ENCODE peak calls at places on chromosomes 3 and 15, in six cellular contexts. D, X, G, E, T and P are unnamed samples. For H3K27me3, the result is how much of the 10 kb centered on the place peaks cover.

GRCh38 chr3:53155763-53156162 is 5.2 kb upstream of the PRKCD start:
- DNase-seq in T (no peak), E (no peak), X (peak), G (no peak), D (peak), P (no peak)

GRCh38 chr15:73873889-73874511 is 636 bp downstream of the TBC1D21 start:
- DNase-seq in G (peak), D (peak), E (no peak), T (no peak), X (no peak), P (no peak)

GRCh38 chr3:135412475-135412874 is 553.1 kb upstream of the PPP2R3A start:
- DNase-seq in E (no peak), D (no peak), T (no peak), X (no peak), G (no peak), P (no peak)

GRCh38 chr3:188262913-188263683 is 109.1 kb downstream of the LPP start:
- DNase-seq in X (no peak), D (peak), G (no peak), E (no peak), T (no peak), P (no peak)

GRCh38 chr3:152405915-152406802 is 137.4 kb downstream of the MBNL1 start:
- DNase-seq in E (no peak), T (no peak), X (no peak), G (peak), D (no peak), P (no peak)

GRCh38 chr15:81449836-81450474 is 75.9 kb upstream of the TMC3 start:
- DNase-seq in T (no peak), E (no peak), X (no peak), D (no peak), G (no peak), P (no peak)

GRCh38 chr15:100975043-100975442 is 55.9 kb downstream of the LRRK1 start:
- DNase-seq in G (no peak), D (no peak), X (no peak), T (no peak), E (no peak), P (no peak)

GRCh38 chr3:70256566-70256965 is 55.9 kb downstream of the MDFIC2 start:
- DNase-seq in T (no peak), D (no peak), G (no peak), X (no peak), E (no peak), P (no peak)

GRCh38 chr3:54198556-54198955 is 76.2 kb downstream of the CACNA2D3 start:
- DNase-seq in E (no peak), G (no peak), T (no peak), D (no peak), X (no peak), P (no peak)

GRCh38 chr3:57756528-57757401 is 656 bp downstream of the SLMAP start:
- DNase-seq in X (peak), E (no peak), G (no peak), T (peak), D (peak), P (no peak)

GRCh38 chr3:37861540-37862051 is at the start of gene CTDSPL:
- DNase-seq in G (no peak), E (no peak), T (no peak), D (no peak), X (peak), P (no peak)

GRCh38 chr3:71723452-71724170 is 1.6 kb downstream of the EIF4E3 start:
- DNase-seq in X (no peak), T (no peak), E (no peak), D (no peak), G (no peak), P (no peak)

GRCh38 chr3:13480340-13481318 is 523 bp downstream of the HDAC11 start:
- DNase-seq in D (peak), E (no peak), X (peak), T (no peak), G (no peak), P (peak)

GRCh38 chr3:73546961-73547360 is 77.8 kb downstream of the PDZRN3 start:
- DNase-seq in D (no peak), E (no peak), X (no peak), G (peak), T (no peak), P (no peak)
- TF ChIP-seq CTCF in D (no peak), E (no peak), X (no peak), G (no peak), T (no peak), P (no peak)

GRCh38 chr3:128488995-128489859 is 3.8 kb downstream of the GATA2 start:
- DNase-seq in G (no peak), T (no peak), D (peak), X (no peak), E (no peak), P (no peak)
- H3K27me3 ChIP-seq in G (under half), T (under half), D (half or more), X (half or more), E (half or more), P (half or more)

GRCh38 chr3:123743121-123743520 is 141.0 kb downstream of the MYLK start:
- DNase-seq in X (no peak), T (no peak), E (no peak), G (no peak), D (no peak), P (no peak)
- H3K27ac ChIP-seq in X (no peak), T (no peak), E (no peak), G (no peak), D (no peak), P (no peak)

GRCh38 chr3:154758109-154758868 is 321.8 kb upstream of the MME start:
- DNase-seq in X (no peak), T (no peak), G (no peak), D (no peak), E (no peak), P (no peak)
- TF ChIP-seq CTCF in X (peak), T (peak), G (peak), D (peak), E (peak), P (peak)

GRCh38 chr3:10526366-10526765 is 21.0 kb upstream of the ATP2B2 start:
- DNase-seq in G (no peak), T (no peak), D (peak), E (no peak), X (no peak), P (no peak)
- H3K27me3 ChIP-seq in G (under half), T (under half), D (under half), E (under half), X (under half), P (under half)